ENCODE peak calls at places on chromosome 18, in ten cellular contexts. R is neural crest cell, A is H9, I is AG04450, G is suprapubic skin, M is omental fat pad, H is cardiac muscle cell, B is heart left ventricle, D is HFF-Myc, W is GM13977. Q is an unnamed sample.

GRCh38 chr18:30743033-30743432 is 299.5 kb downstream of the DSC3 start:
- DNase-seq in R (no peak), M (no peak), D (no peak), G (no peak), I (no peak), W (no peak), B (no peak), H (no peak), A (no peak), Q (no peak)

GRCh38 chr18:49961271-49961670 is 147.9 kb upstream of the ACAA2 start:
- DNase-seq in G (no peak), M (no peak), A (no peak), D (no peak), W (no peak), H (no peak), R (no peak), B (no peak), I (no peak), Q (no peak)

GRCh38 chr18:55694291-55694690 is 106.3 kb upstream of the TCF4 start:
- DNase-seq in A (no peak), R (no peak), W (no peak), B (no peak), I (no peak), G (no peak), H (no peak), M (no peak), D (no peak), Q (no peak)

GRCh38 chr18:31268985-31269406 is 49.0 kb upstream of the DSG1 start:
- DNase-seq in G (no peak), R (no peak), I (no peak), A (no peak), D (no peak), W (no peak), H (no peak), B (no peak), M (no peak), Q (peak)

GRCh38 chr18:24534271-24534670 is 73.8 kb downstream of the HRH4 start:
- DNase-seq in W (no peak), D (no peak), G (no peak), I (no peak), A (no peak), R (no peak), M (no peak), B (no peak), H (no peak), Q (no peak)

GRCh38 chr18:58247363-58247834 is 203.4 kb downstream of the NEDD4L start:
- DNase-seq in G (no peak), R (no peak), D (no peak), W (no peak), I (no peak), M (no peak), B (peak), H (peak), A (peak), Q (no peak)

GRCh38 chr18:59961086-59961485 is 61.3 kb downstream of the PMAIP1 start:
- DNase-seq in D (no peak), M (no peak), R (no peak), G (no peak), H (no peak), W (peak), B (no peak), I (no peak), A (no peak), Q (no peak)

GRCh38 chr18:25043104-25043503 is 308.9 kb downstream of the ZNF521 start:
- DNase-seq in R (no peak), A (no peak), I (no peak), G (no peak), W (no peak), H (no peak), B (no peak), D (no peak), M (no peak), Q (no peak)

GRCh38 chr18:74278058-74278457 is 13.7 kb downstream of the CYB5A start:
- DNase-seq in A (no peak), B (peak), H (no peak), W (no peak), D (no peak), I (no peak), M (no peak), G (no peak), R (no peak), Q (no peak)

GRCh38 chr18:23837591-23837990 is 148.3 kb downstream of the LAMA3 start:
- DNase-seq in W (no peak), A (no peak), I (no peak), M (no peak), G (no peak), H (no peak), B (no peak), D (no peak), R (no peak), Q (no peak)

GRCh38 chr18:37476182-37476581 is 89.4 kb downstream of the CELF4 start:
- DNase-seq in I (no peak), M (no peak), B (no peak), G (no peak), R (peak), H (peak), W (peak), D (no peak), A (peak), Q (peak)

GRCh38 chr18:36354989-36355388 is 57.5 kb downstream of the FHOD3 start:
- DNase-seq in D (no peak), R (no peak), M (no peak), B (no peak), W (no peak), I (no peak), A (no peak), H (no peak), G (no peak), Q (no peak)

GRCh38 chr18:76875390-76876330 is 53.3 kb downstream of the ZNF236 start:
- DNase-seq in W (peak), G (no peak), R (peak), I (no peak), D (no peak), M (no peak), A (peak), H (peak), B (no peak), Q (peak)

GRCh38 chr18:65821890-65822289 is 71.1 kb downstream of the CDH7 start:
- DNase-seq in D (no peak), B (no peak), M (no peak), R (no peak), I (no peak), G (no peak), W (no peak), A (no peak), H (no peak), Q (no peak)

GRCh38 chr18:13910501-13910900 is 4.8 kb downstream of the MC2R start:
- DNase-seq in W (no peak), A (no peak), D (no peak), H (no peak), I (no peak), M (no peak), G (no peak), B (no peak), R (no peak), Q (no peak)

GRCh38 chr18:55343396-55344073 is 244.5 kb downstream of the TCF4 start:
- DNase-seq in D (no peak), G (no peak), M (no peak), H (peak), I (no peak), R (no peak), W (no peak), B (no peak), A (no peak), Q (no peak)

GRCh38 chr18:62420513-62421209 is 95.6 kb downstream of the TNFRSF11A start:
- DNase-seq in R (no peak), B (no peak), A (no peak), G (no peak), D (no peak), I (no peak), H (no peak), W (peak), M (no peak), Q (peak)

GRCh38 chr18:73006331-73006730 is 138.5 kb upstream of the NETO1 start:
- DNase-seq in R (no peak), D (no peak), G (no peak), A (no peak), W (no peak), H (no peak), B (no peak), I (no peak), M (no peak), Q (no peak)

GRCh38 chr18:9663377-9663776 is 44.7 kb upstream of the RAB31 start:
- DNase-seq in G (no peak), D (no peak), B (no peak), W (no peak), M (no peak), A (no peak), I (no peak), R (no peak), H (no peak), Q (no peak)

GRCh38 chr18:24270358-24270936 is 127.2 kb downstream of the OSBPL1A start:
- DNase-seq in A (no peak), W (no peak), I (no peak), H (no peak), B (no peak), G (no peak), R (no peak), D (no peak), M (no peak), Q (no peak)

GRCh38 chr18:75293591-75293990 is 83.0 kb downstream of the TSHZ1 start:
- DNase-seq in W (no peak), M (no peak), H (no peak), D (no peak), R (no peak), A (no peak), I (no peak), G (no peak), B (no peak), Q (no peak)

GRCh38 chr18:3665187-3665586 is 215.2 kb downstream of the TGIF1 start:
- DNase-seq in G (no peak), A (no peak), R (no peak), I (no peak), W (no peak), B (no peak), M (no peak), D (no peak), H (no peak), Q (no peak)

GRCh38 chr18:48049757-48050156 is 119.3 kb upstream of the SMAD2 start:
- DNase-seq in D (no peak), I (no peak), B (no peak), R (no peak), M (no peak), A (no peak), W (no peak), G (peak), H (no peak), Q (no peak)

GRCh38 chr18:9613550-9614400 is 584 bp downstream of the PPP4R1 start:
- DNase-seq in G (peak), I (no peak), R (peak), A (peak), D (no peak), B (peak), H (peak), W (peak), M (no peak), Q (peak)

GRCh38 chr18:59374112-59374511 is 15.0 kb upstream of the LMAN1 start:
- DNase-seq in G (no peak), D (no peak), R (no peak), H (no peak), B (no peak), A (no peak), W (no peak), I (no peak), M (no peak), Q (no peak)

GRCh38 chr18:78192044-78192443 is 787.6 kb upstream of the SALL3 start:
- DNase-seq in W (no peak), D (no peak), I (no peak), G (no peak), A (peak), R (no peak), B (no peak), M (no peak), H (peak), Q (no peak)
- TF ChIP-seq CTCF in W (no peak), D (no peak), I (no peak), G (no peak), A (peak), R (peak), B (no peak), M (no peak), H (no peak), Q (no peak)

DNA sequence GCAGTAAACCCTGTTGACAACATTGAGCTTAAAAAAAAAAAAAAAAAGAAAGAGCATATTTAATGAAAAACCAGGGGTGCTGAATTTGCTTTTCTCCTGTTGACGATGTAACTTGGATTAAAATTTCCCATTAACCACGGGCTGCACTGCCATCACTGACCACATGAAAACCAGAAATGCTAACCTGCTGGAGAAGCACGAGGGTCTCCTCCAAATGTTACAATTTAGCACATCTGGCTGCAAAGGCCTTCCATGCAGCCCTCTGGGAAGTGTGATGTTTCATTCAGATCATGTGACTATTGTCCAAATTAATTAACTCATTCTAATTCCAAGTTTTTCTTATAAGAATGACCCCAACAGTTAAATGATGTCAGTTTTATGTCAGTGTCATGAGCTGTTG is 26.9 kb upstream of the SERPINB12 start:
- DNase-seq in W (no peak), M (no peak), G (no peak), I (no peak), A (no peak), R (no peak), H (no peak), D (no peak), B (no peak), Q (no peak)
- TF ChIP-seq CTCF in W (no peak), M (no peak), G (no peak), I (peak), A (no peak), R (peak), H (no peak), D (peak), B (no peak), Q (no peak)

DNA sequence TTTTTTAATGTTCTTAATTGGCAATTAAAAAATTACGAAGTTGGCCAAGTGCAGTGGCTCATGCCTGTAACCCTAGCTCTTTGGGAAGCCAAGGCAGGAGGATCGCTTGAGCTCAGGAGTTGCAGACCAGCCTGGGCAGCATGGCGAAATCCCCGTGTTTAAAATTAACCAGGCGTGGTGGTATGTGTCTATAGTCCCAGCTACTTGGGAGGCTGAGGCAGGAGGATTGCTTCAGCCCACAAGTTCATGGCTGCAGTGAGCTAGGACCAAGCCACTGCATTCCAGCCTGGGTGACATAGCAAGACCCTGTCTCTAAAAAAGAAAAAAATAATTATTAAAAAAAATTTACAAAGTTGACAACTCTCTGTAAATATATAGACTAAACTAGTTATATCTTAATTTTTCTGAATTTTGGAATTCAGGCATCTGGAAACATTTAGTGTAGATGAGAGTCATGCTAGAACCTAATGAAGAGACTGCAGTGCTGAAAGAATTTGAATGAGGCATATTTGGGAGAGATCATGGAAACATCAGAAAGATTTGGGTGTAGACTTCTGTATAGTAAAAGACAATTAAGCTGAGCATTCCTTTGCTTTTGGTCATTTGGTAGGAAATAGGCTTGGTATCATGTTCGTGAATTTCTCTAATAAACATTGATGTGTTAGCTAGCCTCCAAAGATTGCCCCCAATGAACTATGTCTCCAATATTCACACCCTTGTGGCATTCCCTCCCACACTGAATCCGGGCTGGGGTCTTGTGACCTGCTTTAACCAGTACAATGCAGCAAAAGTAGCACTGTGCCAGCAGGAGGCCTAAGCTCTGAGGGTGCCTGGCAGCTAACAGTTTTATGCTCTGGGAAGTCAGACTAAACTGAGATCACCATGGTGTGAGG is 4.2 kb upstream of the ROCK1 start:
- DNase-seq in D (peak), M (no peak), A (peak), W (no peak), R (no peak), I (no peak), G (no peak), H (peak), B (no peak), Q (no peak)
- TF ChIP-seq CTCF in D (peak), M (no peak), A (no peak), W (no peak), R (no peak), I (peak), G (no peak), H (no peak), B (no peak), Q (no peak)

DNA sequence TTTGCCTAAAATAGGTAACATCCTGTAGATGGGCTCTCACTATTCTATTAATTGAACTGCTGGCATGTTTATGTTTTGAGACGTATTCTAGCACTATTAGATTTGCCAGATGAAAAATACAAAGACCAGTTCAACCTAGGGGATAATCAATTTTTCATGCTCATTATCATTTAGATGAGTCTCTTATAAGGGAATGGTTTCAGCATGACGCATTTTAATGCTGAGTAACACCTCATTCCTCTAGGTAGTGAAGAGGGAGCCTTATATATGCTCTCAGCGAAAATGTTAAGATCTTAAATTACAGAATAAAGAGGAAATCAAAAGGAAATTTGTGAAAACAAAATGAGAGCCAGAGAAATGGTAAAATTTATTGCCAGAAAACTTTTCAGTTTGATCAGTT is 112.6 kb downstream of the ADCYAP1 start:
- DNase-seq in G (no peak), I (no peak), D (no peak), W (no peak), R (no peak), M (no peak), B (no peak), A (no peak), H (no peak), Q (no peak)
- TF ChIP-seq CTCF in G (no peak), I (no peak), D (no peak), W (no peak), R (no peak), M (no peak), B (no peak), A (no peak), H (no peak), Q (no peak)

GRCh38 chr18:41099451-41099850 is 855.6 kb upstream of the PIK3C3 start:
- DNase-seq in R (no peak), D (no peak), B (no peak), W (no peak), H (no peak), I (no peak), A (no peak), G (no peak), M (no peak), Q (no peak)

DNA sequence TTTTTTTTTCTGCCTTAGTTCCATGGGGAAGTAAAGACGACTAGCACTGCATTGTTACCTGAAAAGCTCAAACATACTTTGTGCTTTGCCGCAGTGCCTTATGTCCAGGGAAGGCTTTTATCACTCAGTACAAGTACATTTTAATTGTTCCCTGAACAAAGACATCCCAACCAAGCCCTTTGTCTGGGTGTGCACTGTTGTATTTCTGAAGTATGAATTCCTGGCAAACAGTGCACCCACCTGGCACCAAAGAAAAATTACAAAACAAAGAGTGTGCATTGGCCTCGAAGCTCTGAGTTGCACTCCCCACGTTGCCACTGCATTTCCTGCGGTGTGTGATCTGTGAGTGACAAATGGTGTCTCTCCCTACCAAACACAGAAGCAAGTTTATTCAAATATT is 858.5 kb upstream of the PIK3C3 start:
- DNase-seq in M (no peak), I (no peak), H (peak), A (no peak), G (no peak), R (no peak), B (no peak), D (no peak), W (no peak), Q (no peak)
- TF ChIP-seq CTCF in M (no peak), I (peak), H (peak), A (no peak), G (no peak), R (no peak), B (no peak), D (no peak), W (no peak), Q (no peak)

GRCh38 chr18:6525593-6525992 is 110.9 kb upstream of the L3MBTL4 start:
- DNase-seq in D (no peak), I (no peak), H (peak), W (no peak), M (no peak), B (no peak), R (no peak), A (no peak), G (no peak), Q (no peak)

GRCh38 chr18:6520901-6521300 is 106.2 kb upstream of the L3MBTL4 start:
- DNase-seq in G (no peak), H (no peak), R (no peak), B (no peak), W (no peak), I (no peak), D (no peak), A (no peak), M (no peak), Q (no peak)

DNA sequence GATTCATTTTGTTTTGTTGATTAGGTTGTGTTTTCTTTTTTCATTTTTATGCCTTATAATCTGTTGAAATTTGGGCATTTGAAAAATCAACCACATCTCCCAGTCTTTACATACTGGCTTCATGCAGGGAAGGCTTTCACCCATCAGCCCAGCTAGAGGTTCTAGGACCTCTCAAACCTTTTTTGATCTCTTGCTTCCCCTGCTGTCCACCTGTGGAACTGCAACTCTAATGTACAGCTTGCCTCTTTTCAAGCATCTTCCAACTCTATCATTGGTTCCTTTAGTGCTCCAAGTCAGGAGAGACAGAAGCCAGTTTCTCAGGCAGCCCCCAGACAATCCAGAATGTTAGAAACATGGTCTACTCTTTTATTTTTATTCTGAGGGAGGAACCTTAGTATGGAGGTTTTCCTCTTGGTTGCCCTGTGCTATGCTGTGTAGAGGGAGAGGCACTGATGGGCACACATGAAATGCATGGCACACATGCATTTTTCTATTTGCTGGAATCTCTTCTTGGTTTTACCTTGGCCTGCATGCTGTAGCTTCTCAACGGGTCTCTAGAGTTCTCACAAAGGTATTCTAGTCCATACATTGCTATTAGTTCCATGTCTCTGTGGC is 107.2 kb upstream of the L3MBTL4 start:
- DNase-seq in W (peak), M (no peak), I (peak), A (peak), D (peak), B (no peak), H (peak), R (no peak), G (no peak), Q (peak)
- TF ChIP-seq CTCF in W (peak), M (no peak), I (peak), A (peak), D (peak), B (peak), H (peak), R (peak), G (peak), Q (peak)

Q was measured in Calu3.